ENCODE peak calls at places on chromosomes 7 and 10, in ten cellular contexts. K, I, Z, D, X, H, W, C, N and P are unnamed samples.
A peak's percentile ranks its signal among the peaks of the same experiment; 100 is the strongest.

GRCh38 chr10:6590100-6590499 is 10.0 kb upstream of the PRKCQ start:
- DNase-seq in X (no peak), D (no peak), N (no peak), W (no peak), C (no peak), H (no peak), I (no peak), K (no peak), Z (no peak), P (no peak)

GRCh38 chr7:107799645-107800264 is 3.3 kb downstream of the SLC26A3 start:
- DNase-seq in X (no peak), W (no peak), N (no peak), C (no peak), D (no peak), Z (no peak), H (no peak), K (no peak), I (no peak), P (no peak)

GRCh38 chr10:93498196-93498595 is 1.8 kb downstream of the CEP55 start:
- DNase-seq in C (peak; percentile 11), X (no peak), I (no peak), H (no peak), K (no peak), Z (no peak), D (no peak), N (no peak), W (no peak), P (no peak)

GRCh38 chr10:86958831-86959736 is 685 bp downstream of the SNCG start:
- DNase-seq in K (no peak), H (peak; percentile 80), D (no peak), C (no peak), Z (no peak), I (peak; percentile 97), N (peak; percentile 49), X (peak; percentile 71), W (peak; percentile 38), P (no peak)

GRCh38 chr7:34759477-34760125 is 101.6 kb downstream of the NPSR1 start:
- DNase-seq in I (no peak), X (peak; percentile 20), H (no peak), K (peak; percentile 81), N (peak; percentile 58), C (peak; percentile 5), D (no peak), W (peak; percentile 48), Z (no peak), P (peak; percentile 61)

GRCh38 chr7:113698556-113699220 is 220.1 kb downstream of the PPP1R3A start:
- DNase-seq in W (peak; percentile 17), Z (no peak), X (no peak), H (no peak), C (peak; percentile 18), I (no peak), K (peak; percentile 56), D (no peak), N (peak; percentile 59), P (peak; percentile 70)

GRCh38 chr7:69937097-69937496 is 338.8 kb downstream of the AUTS2 start:
- DNase-seq in C (no peak), K (no peak), W (no peak), H (no peak), I (no peak), Z (no peak), X (no peak), D (no peak), N (no peak), P (no peak)

GRCh38 chr10:45569471-45569870 is 103.1 kb downstream of the ZFAND4 start:
- DNase-seq in C (no peak), W (no peak), Z (no peak), N (no peak), X (no peak), D (no peak), H (no peak), K (no peak), I (no peak), P (no peak)

GRCh38 chr7:151440799-151441443 is 980 bp upstream of the CRYGN start:
- DNase-seq in I (peak; percentile 93), X (no peak), N (peak; percentile 14), Z (peak; percentile 39), C (no peak), K (no peak), H (peak; percentile 54), D (no peak), W (no peak), P (no peak)

GRCh38 chr7:151437163-151437553 is 2.8 kb downstream of the CRYGN start:
- DNase-seq in I (peak; percentile 26), Z (no peak), N (no peak), W (peak; percentile 77), X (no peak), H (no peak), C (no peak), K (no peak), D (no peak), P (no peak)

GRCh38 chr7:151439855-151440798 is at the start of gene CRYGN:
- DNase-seq in I (peak; percentile 71), W (peak; percentile 78), X (no peak), N (peak; percentile 23), Z (peak; percentile 46), D (no peak), H (no peak), C (no peak), K (peak; percentile 80), P (no peak)

GRCh38 chr7:151437866-151438516 is 1.9 kb downstream of the CRYGN start:
- DNase-seq in H (no peak), Z (no peak), I (peak; percentile 58), K (no peak), C (no peak), W (no peak), X (no peak), D (no peak), N (no peak), P (no peak)

DNA sequence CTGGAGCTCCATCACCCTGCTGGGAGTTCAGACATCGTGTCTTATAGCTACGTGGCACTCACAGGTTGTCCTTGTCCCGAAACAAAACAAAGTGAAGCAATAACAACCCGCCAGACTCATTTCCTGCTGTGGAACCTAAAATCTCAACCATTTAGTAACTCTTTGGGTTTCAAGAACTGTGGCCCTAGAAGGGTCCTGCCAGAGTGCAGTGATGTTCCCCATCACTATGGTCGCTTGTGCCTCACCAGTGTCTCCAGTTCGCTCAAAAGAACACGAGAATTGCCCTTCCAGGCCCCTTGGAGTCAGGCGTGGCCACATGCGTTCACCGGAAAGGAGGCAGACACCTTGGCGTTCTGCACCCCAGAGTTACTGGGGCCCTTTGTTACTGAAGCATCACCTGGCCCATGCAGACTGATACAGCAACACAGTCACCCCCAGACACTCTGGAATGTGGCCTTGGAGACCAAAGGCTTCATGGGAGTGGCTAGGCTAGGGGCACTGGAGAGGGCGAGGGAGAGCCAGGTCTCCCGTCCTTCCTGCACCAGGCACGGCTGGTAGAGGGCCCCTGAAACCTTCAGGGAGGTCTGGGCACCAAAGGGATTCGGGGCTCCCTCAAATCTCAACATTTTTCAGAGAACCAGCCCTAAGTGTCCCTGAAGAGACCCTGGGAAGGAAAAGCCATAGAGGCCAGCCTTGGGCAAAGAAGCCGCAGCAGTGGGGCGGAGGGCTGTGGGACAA is 908 bp downstream of the CRYGN start:
- DNase-seq in Z (no peak), N (no peak), H (no peak), I (peak; percentile 73), K (no peak), D (no peak), X (no peak), W (no peak), C (no peak), P (no peak)
- H3K4me1 ChIP-seq in Z (peaks cover 28% of the 10 kb centered on the region), N (peaks cover 4% of the 10 kb centered on the region), H (peaks cover 17% of the 10 kb centered on the region), I (peaks cover 12% of the 10 kb centered on the region), K (peaks cover 25% of the 10 kb centered on the region), D (peaks cover 33% of the 10 kb centered on the region), X (peaks cover 9% of the 10 kb centered on the region), W (no peaks in the 10 kb centered on the region), C (no peaks in the 10 kb centered on the region), P (peaks cover 4% of the 10 kb centered on the region)

GRCh38 chr10:68599754-68600040 is 39.6 kb downstream of the TET1 start:
- DNase-seq in N (no peak), C (no peak), W (no peak), Z (no peak), X (no peak), I (no peak), H (no peak), D (no peak), K (no peak), P (no peak)
- H3K4me3 ChIP-seq in N (peak overlapping the region; percentile 72), C (peak overlapping the region; percentile 67), W (peak overlapping the region; percentile 66), Z (peak overlapping the region; percentile 69), X (peak overlapping the region; percentile 20), I (peak overlapping the region; percentile 77), H (peak overlapping the region; percentile 70), D (peak overlapping the region; percentile 72), K (peak overlapping the region; percentile 45), P (peak overlapping the region; percentile 59)

GRCh38 chr7:30912021-30912420 is 368 bp downstream of the AQP1 start:
- DNase-seq in X (no peak), D (no peak), Z (no peak), C (no peak), K (no peak), I (no peak), N (no peak), W (no peak), H (no peak), P (no peak)

GRCh38 chr7:30911561-30911969 is at the start of gene AQP1:
- DNase-seq in H (peak; percentile 65), W (peak; percentile 67), N (no peak), C (no peak), Z (no peak), D (no peak), K (no peak), I (no peak), X (no peak), P (no peak)

GRCh38 chr7:30912454-30912985 is 867 bp downstream of the AQP1 start:
- DNase-seq in K (no peak), I (no peak), D (no peak), N (no peak), H (no peak), Z (no peak), X (no peak), W (no peak), C (no peak), P (no peak)

GRCh38 chr7:30910369-30911073 is 1.1 kb upstream of the AQP1 start:
- DNase-seq in K (no peak), D (no peak), I (no peak), H (no peak), Z (no peak), C (no peak), N (no peak), X (no peak), W (peak; percentile 82), P (no peak)

DNA sequence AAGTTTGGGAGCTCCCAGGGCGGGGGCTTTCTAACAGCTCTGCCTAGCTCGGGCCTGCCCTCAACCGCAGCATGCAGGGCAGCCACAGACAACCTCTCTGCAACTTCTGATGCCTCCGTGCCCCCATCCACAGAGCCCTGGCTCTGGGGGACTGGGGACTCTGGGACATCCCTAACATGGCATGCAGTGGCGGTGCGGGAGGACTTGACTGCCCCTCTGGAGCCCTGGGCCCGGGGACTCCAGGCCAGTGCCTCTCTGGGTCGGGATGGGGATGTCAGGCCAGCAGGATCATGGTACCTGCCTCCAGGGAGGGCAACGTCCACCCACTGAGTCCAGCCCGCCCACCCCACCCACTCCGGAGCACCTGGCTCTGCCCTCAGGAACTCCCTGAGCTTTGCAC is 520 bp upstream of the AQP1 start:
- DNase-seq in I (no peak), D (no peak), N (no peak), K (no peak), W (no peak), Z (no peak), X (no peak), H (no peak), C (no peak), P (no peak)
- H3K4me1 ChIP-seq in I (peaks cover 23% of the 10 kb centered on the region), D (no peaks in the 10 kb centered on the region), N (peaks cover 34% of the 10 kb centered on the region), K (no peaks in the 10 kb centered on the region), W (peaks cover 17% of the 10 kb centered on the region), Z (no peaks in the 10 kb centered on the region), X (peaks cover 3% of the 10 kb centered on the region), H (peaks cover 7% of the 10 kb centered on the region), C (no peaks in the 10 kb centered on the region), P (no peaks in the 10 kb centered on the region)

GRCh38 chr10:23702977-23703414 is 264.1 kb downstream of the OTUD1 start:
- DNase-seq in Z (peak; percentile 60), C (peak; percentile 72), W (peak; percentile 65), K (peak; percentile 96), N (peak; percentile 74), X (peak; percentile 44), D (no peak), H (peak; percentile 23), I (no peak), P (peak; percentile 83)
- H3K4me3 ChIP-seq in Z (no peak overlapping the region), C (no peak overlapping the region), W (no peak overlapping the region), K (no peak overlapping the region), N (no peak overlapping the region), X (no peak overlapping the region), D (no peak overlapping the region), H (peak overlapping the region; percentile 41), I (no peak overlapping the region), P (no peak overlapping the region)